ENCODE peak calls at places on chromosome 22, in four cellular contexts. J is activated gamma-delta T cell, A is hypothalamus, I is NCI-H774. V is an unnamed sample.

GRCh38 chr22:49838771-49839717 is 11.4 kb upstream of the BRD1 start:
- DNase-seq in A (no peak), I (no peak), J (peak), V (no peak)

GRCh38 chr22:44352378-44353062 is 39.8 kb upstream of the SHISAL1 start:
- DNase-seq in J (no peak), A (no peak), I (no peak), V (no peak)

GRCh38 chr22:21698430-21699329 is 32.9 kb downstream of the PPIL2 start:
- DNase-seq in A (no peak), I (no peak), J (no peak), V (peak)

GRCh38 chr22:23652711-23653110 is 20.6 kb upstream of the DRICH1 start:
- DNase-seq in A (no peak), J (no peak), I (no peak), V (no peak)

GRCh38 chr22:37206118-37206840 is 6.0 kb downstream of the SSTR3 start:
- DNase-seq in J (no peak), I (no peak), A (no peak), V (no peak)

GRCh38 chr22:36577019-36577418 is 48.1 kb upstream of the EIF3D start:
- DNase-seq in A (no peak), J (no peak), I (no peak), V (peak)

GRCh38 chr22:25448435-25449051 is 115.9 kb upstream of the GRK3 start:
- DNase-seq in A (no peak), J (no peak), I (no peak), V (no peak)

GRCh38 chr22:40055143-40055926 is 60.6 kb downstream of the FAM83F start:
- DNase-seq in A (no peak), J (no peak), I (no peak), V (peak)

GRCh38 chr22:45483918-45484499 is 18.7 kb upstream of the FBLN1 start:
- DNase-seq in J (no peak), I (no peak), A (no peak), V (no peak)

GRCh38 chr22:46072030-46072881 is 78.1 kb upstream of the PPARA start:
- DNase-seq in I (no peak), A (no peak), J (no peak), V (peak)

GRCh38 chr22:45818130-45819085 is 146.8 kb downstream of the ATXN10 start:
- DNase-seq in J (no peak), I (no peak), A (peak), V (peak)

GRCh38 chr22:23688121-23688520 is 2.7 kb upstream of the RGL4 start:
- DNase-seq in J (no peak), A (no peak), I (no peak), V (no peak)

GRCh38 chr22:21041937-21042336 is 3.8 kb upstream of the LRRC74B start:
- DNase-seq in J (no peak), I (no peak), A (no peak), V (peak)

GRCh38 chr22:21051836-21052400 is 6.2 kb downstream of the LRRC74B start:
- DNase-seq in I (no peak), A (no peak), J (no peak), V (peak)

GRCh38 chr22:46051646-46052045 is 74.7 kb upstream of the WNT7B start:
- DNase-seq in J (no peak), I (no peak), A (no peak), V (no peak)

GRCh38 chr22:49555526-49555925 is 272.1 kb downstream of the BRD1 start:
- DNase-seq in J (no peak), I (no peak), A (no peak), V (no peak)

GRCh38 chr22:46738961-46739870 is 1.2 kb upstream of the CERK start:
- DNase-seq in I (no peak), J (peak), A (peak), V (peak)

GRCh38 chr22:21714059-21714770 is 21.4 kb downstream of the YPEL1 start:
- DNase-seq in A (no peak), J (no peak), I (no peak), V (no peak)

GRCh38 chr22:38201371-38201717 is 450 bp upstream of the MAFF start:
- DNase-seq in I (no peak), J (no peak), A (no peak), V (no peak)

V was measured in kidney tubule cell.